ENCODE peak calls at places on chromosomes 7 and 10, in four cellular contexts. Q is K562, O is SK-N-SH, Y is GM12878. P is an unnamed sample.

GRCh38 chr10:99296605-99297004 is 32.6 kb upstream of the CNNM1 start:
- DNase-seq in Y (no peak), Q (no peak), O (peak; percentile 74), P (no peak)

GRCh38 chr10:103493911-103494877 is 689 bp downstream of the NEURL1 start:
- DNase-seq in O (peak; percentile 78), Q (no peak), Y (no peak), P (peak; percentile 50)

GRCh38 chr7:38951213-38951612 is 26.5 kb upstream of the POU6F2 start:
- DNase-seq in Y (no peak), O (no peak), Q (no peak), P (no peak)

GRCh38 chr7:87507446-87507845 is 32.0 kb upstream of the ABCB4 start:
- DNase-seq in O (no peak), Y (no peak), Q (no peak), P (no peak)

GRCh38 chr10:104245066-104245632 is 9.5 kb upstream of the GSTO1 start:
- DNase-seq in O (no peak), Q (no peak), Y (no peak), P (no peak)

GRCh38 chr7:151124205-151124880 is 38.1 kb downstream of the AGAP3 start:
- DNase-seq in O (no peak), Y (no peak), Q (no peak), P (no peak)

GRCh38 chr7:29806793-29807178 is 478 bp downstream of the WIPF3 start:
- DNase-seq in Y (no peak), O (peak; percentile 86), Q (peak; percentile 63), P (peak; percentile 27)

GRCh38 chr10:97612386-97612785 is 20.9 kb downstream of the MORN4 start:
- DNase-seq in Q (peak; percentile 39), Y (no peak), O (peak; percentile 45), P (no peak)

GRCh38 chr7:150738092-150739044 is 1.1 kb downstream of the GIMAP5 start:
- DNase-seq in Q (no peak), O (no peak), Y (no peak), P (no peak)

GRCh38 chr7:132548489-132549078 is 27.7 kb downstream of the PLXNA4 start:
- DNase-seq in Y (no peak), Q (no peak), O (no peak), P (no peak)

GRCh38 chr10:86261933-86262665 is 104.5 kb downstream of the GRID1 start:
- DNase-seq in Y (peak; percentile 21), Q (peak; percentile 14), O (no peak), P (peak; percentile 66)

GRCh38 chr7:155994253-155994811 is 182.1 kb upstream of the SHH start:
- DNase-seq in Q (no peak), O (no peak), Y (no peak), P (no peak)

GRCh38 chr7:29588900-29589696 is 25.5 kb downstream of the PRR15 start:
- DNase-seq in O (peak; percentile 71), Y (peak; percentile 4), Q (peak; percentile 70), P (peak; percentile 64)

GRCh38 chr7:17685141-17685540 is 255.2 kb downstream of the SNX13 start:
- DNase-seq in O (no peak), Y (no peak), Q (no peak), P (no peak)

GRCh38 chr10:95467162-95467599 is 94.0 kb downstream of the SORBS1 start:
- DNase-seq in Y (no peak), Q (peak; percentile 45), O (peak; percentile 37), P (peak; percentile 77)

GRCh38 chr10:93589648-93590562 is 11.1 kb downstream of the RBP4 start:
- DNase-seq in Y (no peak), Q (no peak), O (no peak), P (no peak)

GRCh38 chr7:5215313-5215712 is 25.3 kb downstream of the WIPI2 start:
- DNase-seq in O (no peak), Q (no peak), Y (no peak), P (no peak)

GRCh38 chr10:5385224-5385623 is 19.4 kb downstream of the TUBAL3 start:
- DNase-seq in O (no peak), Y (no peak), Q (no peak), P (no peak)

GRCh38 chr10:49001402-49001801 is 61.8 kb upstream of the LRRC18 start:
- DNase-seq in Q (peak; percentile 76), O (peak; percentile 50), Y (no peak), P (peak; percentile 65)

GRCh38 chr7:155802906-155803417 is 9.3 kb downstream of the SHH start:
- DNase-seq in Y (no peak), Q (no peak), O (peak; percentile 56), P (no peak)

GRCh38 chr10:58897708-58898107 is 278.7 kb upstream of the PHYHIPL start:
- DNase-seq in O (no peak), Y (no peak), Q (no peak), P (no peak)

GRCh38 chr10:87092861-87093460 is 1.7 kb downstream of the GLUD1 start:
- DNase-seq in Q (no peak), O (no peak), Y (peak; percentile 42), P (peak; percentile 61)

GRCh38 chr10:78335371-78335690 is 301.7 kb downstream of the RPS24 start:
- DNase-seq in Q (no peak), Y (no peak), O (no peak), P (no peak)

GRCh38 chr10:16606421-16606820 is 84.7 kb upstream of the C1QL3 start:
- DNase-seq in Y (no peak), O (no peak), Q (no peak), P (no peak)

GRCh38 chr10:112360308-112361270 is 13.3 kb upstream of the ACSL5 start:
- DNase-seq in Y (no peak), O (no peak), Q (no peak), P (no peak)

GRCh38 chr10:17784701-17785100 is 24.4 kb upstream of the MRC1 start:
- DNase-seq in O (no peak), Y (no peak), Q (no peak), P (no peak)
- TF ChIP-seq USF1 in O (no peak), Y (no peak), Q (no peak), P (no peak)

GRCh38 chr10:118978998-118979350 is 50.5 kb upstream of the NANOS1 start:
- DNase-seq in Y (no peak), O (no peak), Q (no peak), P (no peak)
- TF ChIP-seq USF1 in Y (no peak), O (no peak), Q (no peak), P (no peak)

GRCh38 chr10:1406976-1407945 is 330.1 kb downstream of the ADARB2 start:
- DNase-seq in Y (no peak), O (no peak), Q (no peak), P (no peak)
- TF ChIP-seq USF1 in Y (no peak), O (no peak), Q (no peak), P (no peak)

GRCh38 chr10:24193330-24193729 is 15.6 kb upstream of the KIAA1217 start:
- DNase-seq in Y (no peak), O (no peak), Q (no peak), P (no peak)
- TF ChIP-seq USF1 in Y (no peak), O (no peak), Q (no peak), P (no peak)

DNA sequence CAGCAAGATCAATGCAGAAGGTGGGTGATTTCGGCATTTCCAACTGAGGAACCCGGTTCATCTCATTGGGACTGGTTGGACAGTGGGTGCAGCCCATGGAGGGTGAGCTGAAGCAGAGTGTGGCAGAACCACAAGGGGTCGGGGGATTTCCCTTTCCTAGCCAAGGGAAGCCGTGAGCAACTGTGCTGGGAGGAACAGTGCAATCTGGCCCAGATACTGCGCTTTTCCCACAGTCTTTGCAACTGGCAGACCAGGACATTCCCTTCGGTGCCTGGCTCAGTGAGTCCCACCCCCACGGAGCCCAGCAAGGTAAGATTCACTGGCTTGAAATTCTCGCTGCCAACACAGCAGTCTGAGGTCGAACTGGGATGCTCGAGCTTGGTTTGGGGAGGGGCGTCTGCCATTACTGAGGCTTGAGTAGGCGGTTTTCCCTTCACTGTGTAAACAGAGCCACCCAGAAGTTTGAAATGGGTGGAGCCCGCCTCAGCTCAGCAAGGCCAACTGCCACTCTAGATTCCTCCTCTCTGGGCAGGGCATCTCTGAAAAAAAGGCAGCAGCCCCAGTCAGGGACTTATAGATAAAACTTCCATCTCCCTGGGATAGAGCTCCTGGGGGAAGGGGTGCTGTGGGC is 58.6 kb upstream of the SLC26A5 start:
- DNase-seq in Q (no peak), O (no peak), Y (no peak), P (peak; percentile 47)
- TF ChIP-seq USF1 in Q (no peak), O (no peak), Y (no peak), P (no peak)

GRCh38 chr10:107553470-107553869 is 389.0 kb upstream of the SORCS1 start:
- DNase-seq in Q (no peak), Y (peak; percentile 37), O (no peak), P (no peak)
- TF ChIP-seq USF1 in Q (no peak), Y (no peak), O (no peak), P (no peak)

GRCh38 chr7:9719303-9719702 is 1254.4 kb upstream of the PHF14 start:
- DNase-seq in Q (no peak), Y (no peak), O (no peak), P (no peak)

GRCh38 chr7:9718071-9718470 is 1255.6 kb upstream of the PHF14 start:
- DNase-seq in Q (no peak), O (no peak), Y (no peak), P (no peak)

DNA sequence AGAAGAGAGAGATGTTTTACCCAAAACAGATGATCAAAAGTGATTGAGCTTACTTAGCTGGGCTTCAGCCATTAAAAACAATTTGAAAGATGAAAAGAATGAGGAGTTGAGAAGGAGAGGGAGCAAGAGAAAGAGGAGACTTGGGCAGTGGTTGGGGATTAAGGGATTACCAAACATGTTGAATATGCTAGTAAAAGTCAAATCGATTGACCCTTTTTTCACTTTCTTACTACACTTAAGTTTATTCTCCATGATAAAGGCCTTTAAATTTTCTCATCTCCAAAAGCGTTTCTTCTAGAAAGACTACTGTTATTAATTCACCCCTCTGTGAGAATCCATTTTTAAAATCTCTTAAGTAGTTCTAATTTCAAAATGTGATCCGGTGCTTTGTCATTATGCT is 1254.0 kb upstream of the PHF14 start:
- DNase-seq in O (no peak), Q (no peak), Y (no peak), P (no peak)
- TF ChIP-seq USF1 in O (no peak), Q (no peak), Y (no peak), P (no peak)

GRCh38 chr7:1283941-1284742 is 51.5 kb downstream of the UNCX start:
- DNase-seq in O (no peak), Q (no peak), Y (no peak), P (no peak)

GRCh38 chr7:1286946-1287628 is 54.4 kb downstream of the UNCX start:
- DNase-seq in Y (no peak), O (no peak), Q (no peak), P (no peak)

GRCh38 chr7:1285556-1286301 is 53.1 kb downstream of the UNCX start:
- DNase-seq in Q (no peak), Y (no peak), O (no peak), P (no peak)

GRCh38 chr7:1283337-1283736 is 50.7 kb downstream of the UNCX start:
- DNase-seq in Q (no peak), O (no peak), Y (no peak), P (no peak)

DNA sequence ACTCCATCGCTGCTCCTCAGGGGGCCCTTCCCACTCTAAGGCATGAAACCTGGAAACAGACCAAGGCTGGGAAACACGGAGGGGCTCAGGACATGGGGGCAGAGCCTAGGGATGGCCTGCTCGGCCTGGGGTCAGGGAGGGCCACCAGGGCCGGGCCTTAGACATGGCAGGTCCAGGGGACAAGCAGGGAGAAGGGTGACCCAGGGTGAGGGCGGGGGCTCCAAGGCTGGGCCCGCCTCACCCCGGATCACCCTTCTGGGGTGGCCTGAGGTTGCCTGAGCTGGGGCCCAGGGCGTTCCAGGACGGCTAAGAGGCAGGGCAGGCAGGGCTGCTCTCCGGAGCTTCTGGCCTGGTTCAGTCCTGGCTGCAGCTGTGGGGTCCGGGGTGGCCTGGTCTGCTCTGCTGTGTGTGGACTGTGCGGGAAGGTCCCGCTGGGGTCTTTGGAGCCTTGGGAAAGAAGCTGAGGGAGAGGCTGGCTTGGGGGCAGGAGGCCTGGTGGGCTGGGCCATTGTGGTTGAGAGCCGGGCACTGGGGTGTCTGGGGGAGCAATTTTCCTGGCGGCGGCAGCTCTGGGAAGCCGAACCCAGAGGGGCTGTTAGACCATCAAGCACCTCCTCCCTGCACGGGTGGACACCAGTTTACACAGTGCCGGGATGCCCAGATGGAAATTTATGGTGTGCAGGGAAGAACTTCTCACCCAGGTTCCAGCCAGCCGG is 52.2 kb downstream of the UNCX start:
- DNase-seq in Y (no peak), Q (no peak), O (no peak), P (no peak)
- TF ChIP-seq USF1 in Y (no peak), Q (no peak), O (no peak), P (no peak)

P was measured in WTC11.